ENCODE peak calls at places on chromosomes 16 and 17, in four cellular contexts. Q is adrenal gland, E is A549, J is uterus. F is an unnamed sample.

GRCh38 chr17:81251091-81251942 is 12.2 kb downstream of the NDUFAF8 start:
- DNase-seq in Q (no peak), E (no peak), J (no peak), F (no peak)

GRCh38 chr17:13297198-13297597 is 279.4 kb upstream of the ELAC2 start:
- DNase-seq in E (no peak), Q (no peak), J (no peak), F (no peak)

GRCh38 chr17:43367588-43368242 is 31.1 kb upstream of the ARL4D start:
- DNase-seq in Q (no peak), J (no peak), E (peak), F (peak)

GRCh38 chr17:79645022-79645776 is 34.3 kb upstream of the RBFOX3 start:
- DNase-seq in J (no peak), Q (peak), E (no peak), F (no peak)

GRCh38 chr16:2535644-2536021 is 2.2 kb upstream of the PDPK1 start:
- DNase-seq in E (peak), J (peak), Q (peak), F (no peak)

GRCh38 chr16:84841787-84842300 is 22.1 kb downstream of the CRISPLD2 start:
- DNase-seq in Q (no peak), E (no peak), J (no peak), F (no peak)

GRCh38 chr17:79988163-79988971 is 47.3 kb downstream of the TBC1D16 start:
- DNase-seq in Q (no peak), E (peak), J (peak), F (no peak)

GRCh38 chr16:82634955-82635610 is 8.3 kb downstream of the CDH13 start:
- DNase-seq in Q (no peak), E (no peak), J (no peak), F (no peak)

GRCh38 chr17:48131216-48131824 is 23.8 kb downstream of the SNX11 start:
- DNase-seq in Q (peak), E (peak), J (peak), F (peak)

GRCh38 chr16:88329726-88330700 is 52.7 kb upstream of the ZNF469 start:
- DNase-seq in Q (no peak), E (no peak), J (no peak), F (no peak)

GRCh38 chr16:11585460-11586374 is 1.0 kb downstream of the LITAF start:
- DNase-seq in E (peak), J (peak), Q (no peak), F (peak)

GRCh38 chr17:49520386-49521087 is 25.4 kb downstream of the NGFR start:
- DNase-seq in Q (peak), E (no peak), J (peak), F (no peak)

GRCh38 chr16:10077861-10078260 is 104.4 kb downstream of the GRIN2A start:
- DNase-seq in J (no peak), E (no peak), Q (no peak), F (no peak)

GRCh38 chr16:50259334-50260205 is 6.8 kb upstream of the ADCY7 start:
- DNase-seq in E (no peak), Q (peak), J (peak), F (peak)

GRCh38 chr17:59423903-59424302 is 92.4 kb downstream of the YPEL2 start:
- DNase-seq in J (no peak), E (no peak), Q (no peak), F (no peak)

GRCh38 chr17:49616546-49617205 is 41.0 kb downstream of the NXPH3 start:
- DNase-seq in J (peak), E (no peak), Q (peak), F (no peak)

GRCh38 chr17:48555183-48555615 is 10.3 kb upstream of the HOXB2 start:
- DNase-seq in J (no peak), Q (peak), E (peak), F (peak)

GRCh38 chr16:20765732-20766131 is 1.9 kb downstream of the ACSM3 start:
- DNase-seq in Q (no peak), J (no peak), E (no peak), F (no peak)

GRCh38 chr16:20766294-20766693 is 2.5 kb downstream of the ACSM3 start:
- DNase-seq in E (no peak), J (no peak), Q (no peak), F (no peak)

GRCh38 chr16:20762404-20763123 is 1.2 kb upstream of the ACSM3 start:
- DNase-seq in Q (no peak), E (no peak), J (no peak), F (no peak)

GRCh38 chr16:20761175-20761574 is 2.6 kb upstream of the ACSM3 start:
- DNase-seq in Q (no peak), J (no peak), E (no peak), F (no peak)

GRCh38 chr16:20763461-20764232 is at the start of gene ACSM3:
- DNase-seq in J (peak), E (peak), Q (peak), F (peak)
- TF ChIP-seq POLR2A in J (peak), E (no peak), Q (no peak), F (peak)

GRCh38 chr17:55576237-55576998 is 65.2 kb upstream of the SMIM36 start:
- DNase-seq in Q (no peak), E (peak), J (peak), F (peak)
- TF ChIP-seq POLR2A in Q (no peak), E (no peak), J (no peak), F (no peak)

GRCh38 chr17:10171057-10171456 is 27.3 kb downstream of the GAS7 start:
- DNase-seq in Q (no peak), E (no peak), J (peak), F (peak)

GRCh38 chr17:10172241-10172741 is 26.1 kb downstream of the GAS7 start:
- DNase-seq in Q (no peak), E (no peak), J (no peak), F (peak)

GRCh38 chr17:10170233-10170632 is 28.2 kb downstream of the GAS7 start:
- DNase-seq in Q (no peak), E (no peak), J (no peak), F (no peak)

GRCh38 chr17:10172778-10173177 is 25.6 kb downstream of the GAS7 start:
- DNase-seq in J (no peak), Q (no peak), E (no peak), F (no peak)

GRCh38 chr17:10171581-10171981 is 26.8 kb downstream of the GAS7 start:
- DNase-seq in E (no peak), J (no peak), Q (no peak), F (peak)
- TF ChIP-seq POLR2A in E (no peak), J (no peak), Q (no peak), F (no peak)

GRCh38 chr17:27398691-27399090 is 57.6 kb upstream of the KSR1 start:
- DNase-seq in J (no peak), Q (no peak), E (no peak), F (no peak)
- TF ChIP-seq POLR2A in J (no peak), Q (no peak), E (no peak), F (no peak)

DNA sequence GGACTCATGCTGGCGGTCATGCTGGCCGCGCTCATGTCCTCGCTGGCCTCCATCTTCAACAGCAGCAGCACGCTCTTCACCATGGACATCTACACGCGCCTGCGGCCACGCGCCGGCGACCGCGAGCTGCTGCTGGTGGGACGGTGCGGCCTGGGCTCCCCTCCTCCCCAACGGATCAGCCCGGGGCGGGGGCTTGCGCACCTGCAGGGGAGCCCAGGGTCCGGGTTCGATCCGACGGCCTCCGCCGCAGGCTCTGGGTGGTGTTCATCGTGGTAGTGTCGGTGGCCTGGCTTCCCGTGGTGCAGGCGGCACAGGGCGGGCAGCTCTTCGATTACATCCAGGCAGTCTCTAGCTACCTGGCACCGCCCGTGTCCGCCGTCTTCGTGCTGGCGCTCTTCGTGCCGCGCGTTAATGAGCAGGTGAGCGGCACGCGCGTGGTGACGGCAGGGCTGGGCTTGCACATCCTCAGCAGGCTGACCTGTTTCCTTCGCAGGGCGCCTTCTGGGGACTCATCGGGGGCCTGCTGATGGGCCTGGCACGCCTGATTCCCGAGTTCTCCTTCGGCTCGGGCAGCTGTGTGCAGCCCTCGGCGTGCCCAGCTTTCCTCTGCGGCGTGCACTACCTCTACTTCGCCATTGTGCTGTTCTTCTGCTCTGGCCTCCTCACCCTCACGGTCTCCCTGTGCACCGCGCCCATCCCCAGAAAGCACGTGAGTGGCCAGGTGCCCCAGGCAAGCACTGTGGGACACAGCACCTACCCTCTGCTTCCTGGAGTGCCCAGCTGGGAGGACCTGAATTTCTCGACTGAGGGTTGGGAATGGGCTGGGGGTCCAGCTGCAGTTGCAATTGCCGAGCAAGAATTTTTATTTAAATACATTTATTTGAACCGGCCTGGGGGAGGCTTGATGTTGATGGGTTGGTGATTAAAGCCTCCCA is 6.0 kb downstream of the SLC5A2 start:
- DNase-seq in Q (no peak), E (no peak), J (no peak), F (no peak)
- TF ChIP-seq POLR2A in Q (no peak), E (no peak), J (no peak), F (no peak)

GRCh38 chr16:68524069-68524820 is 14.8 kb upstream of the ZFP90 start:
- DNase-seq in J (no peak), E (no peak), Q (no peak), F (no peak)
- TF ChIP-seq POLR2A in J (no peak), E (no peak), Q (no peak), F (no peak)